ENCODE peak calls at places on chromosome 1, in five cellular contexts. One of them, this sample, is unnamed.

GRCh38 chr1:196209983-196210382 is 398.3 kb downstream of the KCNT2 start:
- DNase-seq in A549: no peak
- DNase-seq in HCT116: no peak
- DNase-seq in NB4: no peak
- DNase-seq in WTC11: no peak
- DNase-seq in this sample: no peak

GRCh38 chr1:168803696-168804510 is 74.9 kb upstream of the DPT start:
- DNase-seq in A549: no peak
- DNase-seq in HCT116: no peak
- DNase-seq in NB4: no peak
- DNase-seq in WTC11: no peak
- DNase-seq in this sample: no peak

GRCh38 chr1:181033128-181033798 is 520 bp upstream of the MR1 start:
- DNase-seq in A549: no peak
- DNase-seq in HCT116: peak
- DNase-seq in NB4: peak
- DNase-seq in WTC11: no peak
- DNase-seq in this sample: no peak

GRCh38 chr1:15454256-15454655 is 2.3 kb upstream of the CELA2A start:
- DNase-seq in A549: no peak
- DNase-seq in HCT116: no peak
- DNase-seq in NB4: peak
- DNase-seq in WTC11: no peak
- DNase-seq in this sample: no peak

GRCh38 chr1:31939484-31940329 is 1.5 kb upstream of the PTP4A2 start:
- DNase-seq in A549: peak
- DNase-seq in HCT116: peak
- DNase-seq in NB4: peak
- DNase-seq in WTC11: no peak
- DNase-seq in this sample: peak

GRCh38 chr1:207444514-207445208 is 9.5 kb upstream of the CR2 start:
- DNase-seq in A549: no peak
- DNase-seq in HCT116: no peak
- DNase-seq in NB4: no peak
- DNase-seq in WTC11: no peak
- DNase-seq in this sample: no peak

GRCh38 chr1:20216574-20216973 is 30.3 kb upstream of the PLA2G2C start:
- DNase-seq in A549: no peak
- DNase-seq in HCT116: peak
- DNase-seq in NB4: peak
- DNase-seq in WTC11: no peak
- DNase-seq in this sample: peak

GRCh38 chr1:53683986-53684740 is 54.8 kb downstream of the GLIS1 start:
- DNase-seq in A549: no peak
- DNase-seq in HCT116: no peak
- DNase-seq in NB4: no peak
- DNase-seq in WTC11: peak
- DNase-seq in this sample: no peak

GRCh38 chr1:88276158-88276557 is 407.9 kb upstream of the PKN2 start:
- DNase-seq in A549: peak
- DNase-seq in HCT116: no peak
- DNase-seq in NB4: no peak
- DNase-seq in WTC11: no peak
- DNase-seq in this sample: no peak

GRCh38 chr1:116019653-116020253 is 43.4 kb downstream of the SLC22A15 start:
- DNase-seq in A549: no peak
- DNase-seq in HCT116: no peak
- DNase-seq in NB4: no peak
- DNase-seq in WTC11: no peak
- DNase-seq in this sample: no peak

GRCh38 chr1:96234299-96234698 is 487.3 kb upstream of the PTBP2 start:
- DNase-seq in A549: peak
- DNase-seq in HCT116: peak
- DNase-seq in NB4: no peak
- DNase-seq in WTC11: no peak
- DNase-seq in this sample: no peak

DNA sequence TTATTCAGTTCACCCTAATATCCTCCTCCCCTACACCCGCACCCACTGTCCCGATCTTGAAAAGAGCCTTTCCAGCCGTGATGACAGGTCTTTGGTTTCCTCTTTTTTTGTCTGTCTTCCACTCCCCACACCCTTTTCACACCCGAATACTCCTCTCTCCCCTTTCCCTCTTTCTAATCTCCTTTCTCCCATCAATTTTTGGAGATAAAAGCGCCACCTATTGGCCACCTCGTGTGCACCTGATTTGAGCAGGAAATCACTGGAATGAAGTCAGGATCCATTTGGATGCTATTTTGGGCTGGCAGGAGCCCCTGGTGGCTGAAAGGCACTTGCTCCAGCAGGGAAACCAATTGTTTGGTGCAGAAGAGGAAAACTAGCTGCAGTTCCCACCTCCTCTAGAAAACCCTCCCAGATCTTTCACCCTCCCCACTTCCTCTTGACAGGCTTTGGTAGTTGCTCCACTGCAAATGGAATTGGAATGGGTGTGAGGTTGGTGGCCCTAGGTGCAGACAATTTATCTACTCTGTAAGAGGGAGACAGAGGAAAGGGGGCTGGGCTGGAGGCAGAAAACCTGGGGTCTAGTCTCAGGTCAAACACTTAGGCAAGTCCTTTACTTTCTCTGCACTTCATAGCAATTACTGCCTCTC is 8.4 kb downstream of the FOXE3 start:
- DNase-seq in A549: peak
- DNase-seq in HCT116: peak
- DNase-seq in NB4: peak
- DNase-seq in WTC11: peak
- DNase-seq in this sample: peak
- TF ChIP-seq MAX in A549: no peak
- TF ChIP-seq MAX in HCT116: no peak
- TF ChIP-seq MAX in NB4: no peak
- TF ChIP-seq MAX in WTC11: no peak
- TF ChIP-seq MAX in this sample: no peak

DNA sequence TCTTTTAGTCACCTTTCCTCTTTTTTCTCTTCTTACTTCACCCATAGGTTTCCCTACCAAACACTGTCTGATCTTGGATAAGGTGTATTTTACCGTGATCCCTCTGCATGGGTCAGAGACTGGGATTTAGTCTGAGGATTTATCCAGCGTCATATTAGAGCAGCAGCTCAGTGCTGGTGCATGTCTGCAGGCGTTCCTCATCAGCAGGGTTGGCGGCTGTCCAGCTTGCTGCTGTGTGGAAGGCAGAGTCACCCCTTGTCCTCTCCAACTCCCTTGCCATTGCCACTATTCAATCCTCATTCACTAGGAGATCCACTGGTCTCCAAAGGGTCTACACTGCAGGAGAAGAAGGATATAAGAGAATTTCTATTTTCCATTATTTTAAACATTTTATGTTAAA is 7.3 kb upstream of the FAM78B start:
- DNase-seq in A549: no peak
- DNase-seq in HCT116: no peak
- DNase-seq in NB4: no peak
- DNase-seq in WTC11: no peak
- DNase-seq in this sample: no peak
- TF ChIP-seq MAX in A549: no peak
- TF ChIP-seq MAX in HCT116: no peak
- TF ChIP-seq MAX in NB4: no peak
- TF ChIP-seq MAX in WTC11: no peak
- TF ChIP-seq MAX in this sample: no peak

GRCh38 chr1:184595609-184596008 is 159.0 kb downstream of the EDEM3 start:
- DNase-seq in A549: no peak
- DNase-seq in HCT116: no peak
- DNase-seq in NB4: peak
- DNase-seq in WTC11: no peak
- DNase-seq in this sample: no peak
- TF ChIP-seq MAX in A549: no peak
- TF ChIP-seq MAX in HCT116: no peak
- TF ChIP-seq MAX in NB4: no peak
- TF ChIP-seq MAX in WTC11: no peak
- TF ChIP-seq MAX in this sample: no peak

DNA sequence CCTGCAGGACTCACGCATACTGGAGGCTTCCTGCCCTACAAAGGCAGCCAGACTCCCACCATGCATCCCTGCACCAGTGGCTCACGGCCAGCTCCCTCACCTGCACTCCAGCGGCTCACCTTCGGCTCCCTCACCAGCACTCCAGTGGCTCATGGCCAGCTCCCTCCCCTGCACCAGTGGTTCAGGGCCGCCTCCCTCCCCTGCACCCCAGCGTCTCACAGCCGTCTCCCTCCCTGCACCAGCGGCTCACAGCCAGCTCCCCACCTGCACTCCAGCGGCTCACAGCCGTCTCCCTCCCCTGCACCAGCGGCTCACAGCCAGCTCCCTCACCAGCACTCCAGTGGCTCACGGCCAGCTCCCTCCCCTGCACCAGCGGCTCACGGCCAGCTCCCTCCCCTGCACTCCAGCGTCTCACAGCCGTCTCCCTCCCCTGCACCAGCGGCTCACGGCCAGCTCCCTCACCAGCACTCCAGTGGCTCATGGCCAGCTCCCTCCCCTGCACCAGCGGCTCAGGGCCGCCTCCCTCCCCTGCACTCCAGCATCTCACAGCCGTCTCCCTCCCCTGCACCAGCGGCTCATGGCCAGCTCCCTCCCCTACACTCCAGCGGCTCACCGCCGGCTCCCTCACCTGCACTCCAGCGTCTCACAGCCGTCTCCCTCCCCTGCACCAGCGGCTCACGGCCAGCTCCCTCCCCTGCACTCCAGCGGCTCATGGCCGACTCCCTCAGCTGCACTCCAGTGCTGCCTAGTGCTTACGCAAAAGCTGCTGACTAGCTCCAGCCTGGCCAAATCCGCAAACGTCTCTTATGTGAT is 324.5 kb downstream of the NPHP4 start:
- DNase-seq in A549: no peak
- DNase-seq in HCT116: no peak
- DNase-seq in NB4: peak
- DNase-seq in WTC11: no peak
- DNase-seq in this sample: no peak
- TF ChIP-seq MAX in A549: no peak
- TF ChIP-seq MAX in HCT116: no peak
- TF ChIP-seq MAX in NB4: no peak
- TF ChIP-seq MAX in WTC11: no peak
- TF ChIP-seq MAX in this sample: no peak

GRCh38 chr1:192726820-192727504 is 81.9 kb upstream of the RGS2 start:
- DNase-seq in A549: no peak
- DNase-seq in HCT116: no peak
- DNase-seq in NB4: peak
- DNase-seq in WTC11: no peak
- DNase-seq in this sample: no peak

GRCh38 chr1:192732787-192733186 is 76.1 kb upstream of the RGS2 start:
- DNase-seq in A549: peak
- DNase-seq in HCT116: peak
- DNase-seq in NB4: peak
- DNase-seq in WTC11: no peak
- DNase-seq in this sample: no peak

GRCh38 chr1:192730206-192730605 is 78.6 kb upstream of the RGS2 start:
- DNase-seq in A549: no peak
- DNase-seq in HCT116: no peak
- DNase-seq in NB4: no peak
- DNase-seq in WTC11: no peak
- DNase-seq in this sample: no peak

GRCh38 chr1:192724670-192725069 is 84.2 kb upstream of the RGS2 start:
- DNase-seq in A549: no peak
- DNase-seq in HCT116: no peak
- DNase-seq in NB4: no peak
- DNase-seq in WTC11: no peak
- DNase-seq in this sample: no peak

DNA sequence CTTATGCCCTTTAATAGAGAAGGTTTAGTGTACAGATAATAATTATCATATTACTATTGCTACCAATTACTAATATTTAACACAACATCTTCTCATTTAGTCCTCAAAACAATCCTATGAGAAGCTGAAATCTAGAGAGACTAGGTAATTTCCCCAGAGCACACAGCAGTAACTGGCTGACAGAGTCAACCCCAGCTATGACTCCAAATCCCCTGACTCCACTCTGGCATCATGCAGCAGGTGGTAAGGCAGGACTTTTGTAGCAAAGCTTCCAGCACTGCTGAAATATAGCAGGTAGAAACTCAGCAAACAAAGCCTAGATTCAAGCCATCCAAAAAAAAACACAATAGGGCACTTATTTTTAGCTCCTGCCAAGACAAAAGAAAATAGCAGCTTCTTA is 79.3 kb upstream of the RGS2 start:
- DNase-seq in A549: no peak
- DNase-seq in HCT116: no peak
- DNase-seq in NB4: no peak
- DNase-seq in WTC11: no peak
- DNase-seq in this sample: no peak
- TF ChIP-seq MAX in A549: no peak
- TF ChIP-seq MAX in HCT116: no peak
- TF ChIP-seq MAX in NB4: no peak
- TF ChIP-seq MAX in WTC11: no peak
- TF ChIP-seq MAX in this sample: no peak

GRCh38 chr1:30512922-30513265 is 210.5 kb downstream of the MATN1 start:
- DNase-seq in A549: no peak
- DNase-seq in HCT116: no peak
- DNase-seq in NB4: no peak
- DNase-seq in WTC11: no peak
- DNase-seq in this sample: no peak
- TF ChIP-seq MAX in A549: no peak
- TF ChIP-seq MAX in HCT116: no peak
- TF ChIP-seq MAX in NB4: no peak
- TF ChIP-seq MAX in WTC11: no peak
- TF ChIP-seq MAX in this sample: no peak

DNA sequence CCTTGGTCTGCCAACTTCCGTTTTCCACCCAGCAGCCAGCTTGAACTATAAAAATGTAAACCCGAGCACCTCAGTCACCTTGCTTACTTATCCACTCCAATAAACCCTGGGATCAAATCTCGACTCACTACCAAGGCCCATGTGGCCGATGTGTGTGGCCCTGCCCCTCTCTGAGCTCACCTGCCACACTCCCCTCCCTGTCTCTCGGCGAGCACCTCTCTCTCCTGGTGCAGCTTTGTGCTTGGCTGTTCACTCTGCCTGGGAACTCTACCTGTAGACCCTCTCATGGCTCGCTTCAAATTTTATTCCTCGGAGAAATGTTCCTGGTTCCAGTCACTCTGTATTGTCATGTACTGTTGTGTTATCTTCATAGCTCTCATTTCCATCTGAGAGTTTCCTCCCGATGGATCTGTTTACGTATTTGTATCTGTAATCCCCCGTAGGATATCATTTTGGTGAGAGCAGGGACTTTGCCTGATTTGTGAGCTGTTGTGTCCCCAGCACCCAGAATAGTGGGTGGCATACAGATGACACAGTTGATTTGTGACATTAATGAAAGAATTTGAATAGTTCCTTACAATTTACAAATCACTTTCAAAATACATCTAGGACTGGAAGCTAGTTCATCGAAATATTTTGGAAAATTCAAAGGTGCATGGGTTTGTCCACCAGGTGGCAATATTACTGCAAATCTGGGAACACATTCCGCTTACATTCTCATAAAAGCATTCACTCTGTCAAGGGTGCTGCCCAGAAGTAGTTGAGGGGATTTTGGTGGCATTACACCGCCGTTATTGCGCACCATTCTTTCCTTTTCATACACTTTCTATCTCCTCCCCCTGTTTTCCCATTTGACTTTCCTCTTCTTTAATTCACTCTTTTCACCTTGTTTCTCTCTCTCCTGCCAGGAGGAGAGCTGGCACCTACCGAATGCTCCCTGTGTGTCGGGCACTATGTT is 95.3 kb downstream of the ABCA4 start:
- DNase-seq in A549: peak
- DNase-seq in HCT116: peak
- DNase-seq in NB4: peak
- DNase-seq in WTC11: no peak
- DNase-seq in this sample: peak
- TF ChIP-seq MAX in A549: no peak
- TF ChIP-seq MAX in HCT116: no peak
- TF ChIP-seq MAX in NB4: no peak
- TF ChIP-seq MAX in WTC11: no peak
- TF ChIP-seq MAX in this sample: no peak

This sample was measured in K562.